ENCODE peak calls at places on chromosomes 16 and 17, in ten cellular contexts. A is cardiac muscle cell, M is left lung, T is neural progenitor cell, H is AG04450, K is vagina, O is adrenal gland, C is psoas muscle, L is body of pancreas, X is ovary. V is an unnamed sample.

GRCh38 chr17:81412490-81413093 is 17.3 kb downstream of the BAHCC1 start:
- DNase-seq in T (no peak), K (no peak), L (no peak), X (no peak), M (no peak), A (peak), C (peak), H (no peak), O (no peak), V (no peak)

GRCh38 chr17:81928497-81929252 is 1.1 kb upstream of the MAFG start:
- DNase-seq in L (no peak), K (no peak), O (no peak), C (peak), A (no peak), X (no peak), T (no peak), H (no peak), M (peak), V (no peak)

GRCh38 chr17:31373150-31374082 is 18.1 kb upstream of the RAB11FIP4 start:
- DNase-seq in X (no peak), M (no peak), H (peak), K (no peak), C (no peak), O (peak), T (peak), A (peak), L (no peak), V (no peak)

GRCh38 chr17:47650525-47651522 is 1.1 kb downstream of the KPNB1 start:
- DNase-seq in X (peak), A (peak), C (peak), T (peak), H (peak), K (peak), L (peak), M (peak), O (peak), V (peak)

GRCh38 chr16:89958068-89958467 is 9.5 kb downstream of the DEF8 start:
- DNase-seq in M (peak), A (peak), X (no peak), C (peak), H (no peak), L (peak), K (no peak), T (peak), O (peak), V (no peak)

GRCh38 chr16:3774156-3774767 is 56.9 kb upstream of the TRAP1 start:
- DNase-seq in H (peak), X (peak), L (peak), M (no peak), A (peak), K (no peak), C (no peak), T (no peak), O (no peak), V (no peak)

GRCh38 chr16:71367243-71367976 is 8.9 kb downstream of the CALB2 start:
- DNase-seq in L (peak), H (no peak), A (peak), K (no peak), T (peak), C (peak), M (no peak), X (no peak), O (peak), V (no peak)

GRCh38 chr17:42608692-42609181 is 437 bp downstream of the RETREG3 start:
- DNase-seq in L (no peak), H (no peak), C (peak), A (no peak), M (no peak), X (no peak), T (peak), O (no peak), K (no peak), V (no peak)

GRCh38 chr17:30091166-30091670 is 25.4 kb upstream of the NSRP1 start:
- DNase-seq in A (peak), T (peak), H (no peak), M (no peak), X (no peak), C (no peak), K (no peak), O (no peak), L (no peak), V (no peak)

GRCh38 chr16:11319529-11320146 is 25.6 kb upstream of the RMI2 start:
- DNase-seq in C (no peak), M (no peak), O (peak), A (no peak), H (no peak), X (no peak), T (no peak), K (no peak), L (peak), V (no peak)

GRCh38 chr17:79835953-79836951 is 3.0 kb downstream of the CBX4 start:
- DNase-seq in X (peak), O (peak), T (peak), L (peak), C (no peak), H (no peak), A (peak), M (peak), K (no peak), V (no peak)

GRCh38 chr16:85173077-85173980 is 61.1 kb upstream of the CIBAR2 start:
- DNase-seq in K (no peak), L (no peak), A (peak), X (peak), H (peak), M (no peak), T (peak), C (peak), O (peak), V (peak)

GRCh38 chr16:88430524-88431446 is 22.3 kb upstream of the ZFPM1 start:
- DNase-seq in O (no peak), A (peak), X (no peak), T (no peak), M (no peak), L (peak), H (no peak), C (no peak), K (no peak), V (no peak)

GRCh38 chr17:78184311-78184710 is 2.5 kb downstream of the TK1 start:
- DNase-seq in A (no peak), M (no peak), K (no peak), X (peak), O (no peak), H (no peak), L (peak), C (no peak), T (no peak), V (no peak)

GRCh38 chr16:68539704-68540370 is 746 bp downstream of the ZFP90 start:
- DNase-seq in M (no peak), T (peak), H (no peak), A (peak), X (no peak), K (no peak), L (no peak), C (no peak), O (no peak), V (no peak)

GRCh38 chr17:50533185-50533584 is 650 bp downstream of the EPN3 start:
- DNase-seq in X (no peak), T (no peak), K (no peak), O (no peak), M (no peak), H (no peak), A (no peak), C (no peak), L (peak), V (no peak)

GRCh38 chr16:89639385-89639784 is 18.1 kb downstream of the CHMP1A start:
- DNase-seq in M (no peak), A (no peak), X (no peak), O (no peak), L (no peak), K (no peak), H (no peak), C (no peak), T (no peak), V (no peak)

GRCh38 chr17:81380682-81381518 is 14.4 kb upstream of the BAHCC1 start:
- DNase-seq in M (no peak), H (no peak), A (no peak), O (no peak), L (no peak), X (no peak), T (no peak), C (peak), K (no peak), V (no peak)

GRCh38 chr16:81608515-81609209 is 164.1 kb downstream of the CMIP start:
- DNase-seq in O (no peak), L (no peak), H (no peak), K (no peak), C (no peak), T (peak), A (peak), M (no peak), X (no peak), V (no peak)

GRCh38 chr17:70344356-70345060 is 175.2 kb downstream of the KCNJ2 start:
- DNase-seq in X (no peak), H (no peak), O (no peak), T (no peak), K (no peak), A (peak), M (no peak), C (no peak), L (no peak), V (no peak)

GRCh38 chr17:73474370-73474988 is 162.7 kb upstream of the CDC42EP4 start:
- DNase-seq in T (no peak), L (peak), H (no peak), X (peak), K (no peak), M (peak), O (peak), A (peak), C (peak), V (peak)

GRCh38 chr16:22721497-22722100 is 92.4 kb upstream of the HS3ST2 start:
- DNase-seq in O (no peak), H (no peak), X (no peak), K (peak), A (no peak), M (no peak), L (no peak), T (no peak), C (no peak), V (no peak)

GRCh38 chr17:80917716-80918560 is 73.7 kb upstream of the CHMP6 start:
- DNase-seq in A (no peak), H (no peak), X (no peak), L (peak), T (no peak), M (peak), C (peak), K (no peak), O (no peak), V (no peak)

GRCh38 chr17:56158344-56158743 is 5.1 kb downstream of the ANKFN1 start:
- DNase-seq in H (no peak), C (no peak), T (no peak), O (no peak), M (no peak), A (no peak), K (no peak), L (no peak), X (no peak), V (no peak)

GRCh38 chr17:1995321-1996242 is 29.6 kb downstream of the RTN4RL1 start:
- DNase-seq in H (no peak), C (no peak), L (peak), O (no peak), A (no peak), K (no peak), M (no peak), X (no peak), T (no peak), V (no peak)

GRCh38 chr17:78316867-78317816 is 42.7 kb downstream of the SOCS3 start:
- DNase-seq in C (no peak), O (no peak), X (no peak), A (peak), T (peak), L (peak), M (peak), K (no peak), H (no peak), V (no peak)

GRCh38 chr17:2624292-2624731 is 30.9 kb downstream of the PAFAH1B1 start:
- DNase-seq in C (no peak), L (no peak), X (no peak), M (no peak), A (no peak), K (no peak), H (no peak), T (no peak), O (no peak), V (no peak)

GRCh38 chr17:1532836-1533602 is 16.6 kb upstream of the INPP5K start:
- DNase-seq in A (peak), K (no peak), X (no peak), L (peak), C (peak), H (no peak), M (peak), O (no peak), T (peak), V (no peak)

GRCh38 chr16:31206776-31207175 is 4.2 kb upstream of the PYCARD start:
- DNase-seq in L (peak), C (no peak), O (peak), H (no peak), A (no peak), X (no peak), T (no peak), K (no peak), M (no peak), V (no peak)

GRCh38 chr17:64773836-64774761 is 112.0 kb upstream of the SMURF2 start:
- DNase-seq in T (peak), H (peak), M (peak), L (peak), O (no peak), C (peak), X (peak), A (peak), K (no peak), V (no peak)

GRCh38 chr17:40986920-40987319 is 2.8 kb upstream of the KRT40 start:
- DNase-seq in H (no peak), C (no peak), T (no peak), M (no peak), X (no peak), O (no peak), K (no peak), A (no peak), L (no peak), V (no peak)
- H3K27ac ChIP-seq in H (no peak), C (no peak), T (no peak), M (no peak), X (no peak), O (no peak), K (no peak), A (no peak), L (no peak), V (no peak)

GRCh38 chr17:48760411-48760810 is 31.9 kb upstream of the HOXB13 start:
- DNase-seq in H (no peak), X (no peak), K (no peak), L (no peak), T (no peak), C (no peak), O (peak), M (no peak), A (no peak), V (no peak)
- H3K27ac ChIP-seq in H (no peak), X (no peak), K (no peak), L (no peak), T (no peak), C (no peak), O (no peak), M (no peak), A (no peak), V (no peak)

DNA sequence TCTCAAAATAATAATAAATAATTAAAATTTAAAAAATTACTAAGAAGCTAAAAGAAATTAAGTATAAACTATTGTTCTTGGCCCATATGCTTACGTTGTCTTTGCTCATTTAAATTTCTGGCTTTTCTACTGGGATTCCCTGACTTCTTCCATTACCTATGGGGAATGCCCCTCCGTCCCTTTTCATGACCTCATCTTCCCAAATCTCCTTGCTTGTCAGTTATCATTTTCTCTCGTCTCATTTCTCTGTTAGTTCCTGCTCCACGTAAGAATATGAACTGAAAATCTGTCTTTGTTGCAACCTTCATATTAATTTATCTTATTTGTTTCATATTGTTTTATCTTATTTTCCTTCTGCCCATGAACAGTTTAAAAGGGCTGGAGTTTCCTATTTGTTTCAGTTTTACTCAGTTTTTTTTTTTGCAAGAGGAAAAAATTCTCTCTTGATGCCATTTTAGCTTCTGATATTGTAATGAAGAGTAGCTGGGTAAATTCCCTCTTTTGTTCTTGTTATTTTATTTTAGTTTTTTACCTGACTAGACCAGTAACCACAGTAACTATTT is 2.5 kb upstream of the DNAJA2 start:
- DNase-seq in H (no peak), L (no peak), K (no peak), M (no peak), X (no peak), C (no peak), O (no peak), T (no peak), A (no peak), V (no peak)
- H3K27ac ChIP-seq in H (no peak), L (no peak), K (no peak), M (no peak), X (no peak), C (peak), O (no peak), T (no peak), A (no peak), V (no peak)

DNA sequence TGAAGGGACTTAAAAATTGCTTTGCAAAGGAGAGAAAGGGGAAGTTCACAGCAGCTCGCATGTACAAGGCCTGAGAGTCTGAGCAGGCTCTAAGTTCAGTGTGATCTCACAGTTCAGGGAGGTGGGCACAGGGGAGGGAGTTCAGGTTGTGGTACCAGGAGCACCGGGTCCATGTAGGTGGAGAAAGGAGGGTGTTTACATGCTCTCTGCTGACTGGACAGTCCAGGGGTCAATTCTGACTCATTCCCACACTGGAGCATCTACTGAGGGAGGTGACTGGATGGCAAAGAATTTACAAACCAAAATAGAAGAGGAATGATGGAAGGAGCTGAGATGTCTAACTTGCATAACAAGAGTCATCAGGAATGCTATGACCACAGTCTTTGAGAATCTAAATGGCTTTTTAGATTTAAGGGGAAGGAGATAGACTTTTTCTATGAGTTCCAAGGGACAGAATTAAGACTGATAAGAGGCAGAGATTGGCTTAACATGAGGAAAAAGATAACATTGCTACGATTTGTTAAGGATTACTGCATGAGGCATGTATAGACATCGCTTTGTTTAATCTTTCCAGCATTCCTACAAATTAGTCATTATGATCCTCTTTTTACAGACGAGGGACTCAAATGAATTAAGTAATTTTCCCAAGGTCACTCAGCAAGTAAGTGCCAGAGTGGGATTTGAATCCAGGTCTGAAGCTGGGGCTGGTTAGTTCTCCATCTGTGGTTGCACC is 29.9 kb downstream of the MIS12 start:
- DNase-seq in M (no peak), T (no peak), K (no peak), H (peak), X (no peak), A (peak), C (no peak), O (peak), L (no peak), V (no peak)
- H3K27ac ChIP-seq in M (no peak), T (no peak), K (peak), H (peak), X (no peak), A (no peak), C (peak), O (peak), L (no peak), V (peak)

DNA sequence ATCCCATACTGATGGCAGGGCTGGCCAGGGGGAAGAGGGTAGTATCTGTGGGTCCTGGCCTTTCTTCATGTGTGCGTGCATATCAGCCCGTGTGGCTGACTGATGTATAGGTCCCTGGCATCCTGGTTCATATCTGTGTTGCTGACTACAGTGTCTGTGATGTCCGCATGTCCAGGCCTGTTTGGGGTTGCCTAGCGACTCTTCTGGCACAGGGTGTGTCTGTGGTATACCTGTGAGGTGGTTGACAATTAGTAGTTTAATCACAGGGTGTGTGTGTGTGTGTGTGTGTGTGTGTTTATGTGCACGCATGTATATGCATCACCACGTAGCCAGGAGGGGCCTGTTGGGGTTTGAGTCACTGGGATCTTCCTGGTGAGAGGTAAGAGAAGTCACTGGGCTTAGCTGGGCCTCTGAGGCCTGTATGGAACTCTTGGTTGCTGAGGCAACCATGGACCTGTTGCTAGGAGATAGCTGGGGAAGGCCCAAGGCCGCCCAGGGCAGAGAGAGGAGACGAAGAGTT is 634 bp upstream of the TMEM95 start:
- DNase-seq in O (no peak), L (no peak), A (peak), K (no peak), C (no peak), T (peak), X (peak), H (no peak), M (peak), V (peak)
- H3K27ac ChIP-seq in O (no peak), L (no peak), A (no peak), K (peak), C (no peak), T (no peak), X (no peak), H (no peak), M (no peak), V (peak)

GRCh38 chr16:82728901-82729300 is 102.1 kb downstream of the CDH13 start:
- DNase-seq in K (no peak), T (no peak), A (no peak), X (no peak), H (no peak), M (no peak), O (no peak), C (no peak), L (no peak), V (no peak)
- H3K27ac ChIP-seq in K (no peak), T (no peak), A (no peak), X (no peak), H (no peak), M (no peak), O (no peak), C (no peak), L (no peak), V (no peak)